ENCODE peak calls at places on chromosome 7, in seven cellular contexts. C, X, I, H, R, L and N are unnamed samples.

GRCh38 chr7:141674702-141675101 is 27.3 kb downstream of the DENND11 start:
- DNase-seq in R (no peak), H (no peak), C (no peak), L (no peak), X (no peak), I (no peak), N (peak; percentile 29)

GRCh38 chr7:38478404-38478803 is 152.8 kb downstream of the AMPH start:
- DNase-seq in X (no peak), L (no peak), I (no peak), R (no peak), C (peak; percentile 2), H (no peak), N (no peak)

GRCh38 chr7:26091933-26092332 is 60.1 kb upstream of the NFE2L3 start:
- DNase-seq in R (no peak), H (no peak), L (no peak), X (no peak), I (no peak), C (peak; percentile 40), N (no peak)

GRCh38 chr7:2521952-2522591 is 2.5 kb downstream of the LFNG start:
- DNase-seq in L (no peak), R (peak; percentile 68), X (peak; percentile 74), H (no peak), C (peak; percentile 51), I (no peak), N (no peak)

GRCh38 chr7:75056476-75056875 is 17.1 kb downstream of the RCC1L start:
- DNase-seq in L (no peak), I (no peak), C (no peak), H (no peak), R (no peak), X (no peak), N (no peak)

GRCh38 chr7:41579961-41580935 is 122.6 kb downstream of the INHBA start:
- DNase-seq in R (no peak), H (no peak), L (no peak), X (no peak), C (peak; percentile 38), I (peak; percentile 98), N (no peak)

GRCh38 chr7:7695418-7695817 is 23.0 kb downstream of the RPA3 start:
- DNase-seq in C (no peak), L (no peak), X (no peak), I (no peak), H (no peak), R (no peak), N (no peak)

GRCh38 chr7:73970801-73971229 is 57.2 kb upstream of the ELN start:
- DNase-seq in I (no peak), H (no peak), R (no peak), L (peak; percentile 80), C (no peak), X (peak; percentile 35), N (no peak)

GRCh38 chr7:97006951-97007861 is 1.9 kb downstream of the DLX6 start:
- DNase-seq in H (no peak), R (no peak), C (no peak), X (no peak), L (no peak), I (no peak), N (no peak)

GRCh38 chr7:30679664-30680063 is 2.6 kb downstream of the CRHR2 start:
- DNase-seq in C (no peak), X (no peak), I (no peak), H (no peak), L (no peak), R (no peak), N (no peak)

GRCh38 chr7:101891936-101892640 is 74.7 kb downstream of the CUX1 start:
- DNase-seq in R (no peak), I (no peak), L (no peak), H (no peak), C (peak; percentile 74), X (peak; percentile 30), N (no peak)

GRCh38 chr7:80591654-80592053 is 46.8 kb upstream of the CD36 start:
- DNase-seq in X (no peak), L (no peak), I (no peak), H (no peak), R (no peak), C (no peak), N (no peak)

GRCh38 chr7:20542594-20542993 is 72.9 kb upstream of the ABCB5 start:
- DNase-seq in C (no peak), L (no peak), H (no peak), I (no peak), R (no peak), X (no peak), N (no peak)

GRCh38 chr7:154990964-154991514 is 11.9 kb downstream of the PAXIP1 start:
- DNase-seq in R (no peak), H (no peak), C (no peak), X (no peak), L (no peak), I (no peak), N (no peak)

GRCh38 chr7:36863901-36864701 is 139.8 kb upstream of the AOAH start:
- DNase-seq in L (no peak), X (no peak), H (peak; percentile 56), R (no peak), I (no peak), C (no peak), N (no peak)

GRCh38 chr7:31788445-31788844 is 101.4 kb downstream of the PPP1R17 start:
- DNase-seq in H (no peak), X (no peak), C (no peak), L (no peak), I (no peak), R (no peak), N (no peak)

GRCh38 chr7:51344406-51344805 is 27.8 kb upstream of the COBL start:
- DNase-seq in I (no peak), L (no peak), C (no peak), R (no peak), X (no peak), H (peak; percentile 25), N (no peak)

GRCh38 chr7:68324621-68325020 is 1273.7 kb upstream of the AUTS2 start:
- DNase-seq in I (no peak), L (no peak), C (no peak), R (no peak), H (no peak), X (no peak), N (no peak)

GRCh38 chr7:37281368-37282092 is 167.1 kb downstream of the ELMO1 start:
- DNase-seq in I (no peak), X (no peak), C (no peak), L (no peak), H (no peak), R (no peak), N (no peak)

GRCh38 chr7:135620980-135621850 is 41.1 kb upstream of the STMP1 start:
- DNase-seq in X (no peak), C (peak; percentile 75), H (peak; percentile 72), R (peak; percentile 21), I (peak; percentile 82), L (no peak), N (peak; percentile 35)

GRCh38 chr7:75854233-75854632 is 24.6 kb upstream of the RHBDD2 start:
- DNase-seq in H (no peak), R (no peak), X (peak; percentile 55), L (no peak), I (no peak), C (no peak), N (no peak)

GRCh38 chr7:98240961-98241673 is 10.9 kb downstream of the TECPR1 start:
- DNase-seq in I (no peak), L (peak; percentile 75), R (no peak), X (no peak), C (peak; percentile 51), H (peak; percentile 70), N (no peak)

DNA sequence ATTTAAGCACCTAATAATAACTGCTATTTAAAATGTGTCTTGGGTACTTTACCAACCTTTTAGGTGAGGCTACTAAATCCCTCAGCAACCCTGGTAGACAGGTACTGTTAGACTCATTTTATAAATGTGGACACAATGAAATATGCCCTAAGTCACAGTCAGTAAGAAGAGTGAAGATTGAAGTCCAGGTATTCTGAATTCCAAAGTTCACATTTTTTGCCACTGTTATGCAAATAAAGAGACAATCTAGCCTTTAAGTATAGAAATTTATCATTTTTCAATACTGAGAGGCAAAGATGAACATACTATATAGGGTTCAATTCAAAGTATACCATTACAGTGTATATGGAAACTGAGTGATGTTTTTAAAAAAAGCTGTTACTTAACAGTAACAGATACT is 102.7 kb downstream of the LMBR1 start:
- DNase-seq in R (no peak), H (no peak), C (no peak), L (no peak), I (no peak), X (no peak), N (no peak)
- H3K9me3 ChIP-seq in R (no peaks in the 10 kb centered on the region), H (no peaks in the 10 kb centered on the region), C (no peaks in the 10 kb centered on the region), L (no peaks in the 10 kb centered on the region), I (no peaks in the 10 kb centered on the region), X (no peaks in the 10 kb centered on the region), N (no peaks in the 10 kb centered on the region)

DNA sequence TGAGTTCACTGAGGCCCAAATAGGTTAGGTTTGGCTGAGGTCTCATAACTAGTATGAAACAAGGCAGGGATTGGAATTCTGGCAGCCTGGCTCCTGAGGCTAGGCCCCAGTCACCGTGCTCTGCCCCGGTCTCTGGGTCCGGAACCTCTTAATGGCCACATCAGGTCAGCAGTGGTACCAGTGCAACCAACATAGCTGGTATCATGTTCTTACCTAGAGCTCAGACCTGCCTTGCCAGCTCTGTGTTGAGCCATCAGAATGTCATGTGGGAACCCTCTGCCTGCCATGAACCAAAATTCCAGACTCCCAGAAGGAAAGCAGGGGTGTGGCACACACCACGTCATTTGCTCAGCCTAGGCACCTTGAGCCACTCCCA is 56.5 kb downstream of the ZNF467 start:
- DNase-seq in C (no peak), R (no peak), H (no peak), I (no peak), L (no peak), X (no peak), N (no peak)
- H3K27ac ChIP-seq in C (no peak overlapping the region), R (peak overlapping the region; percentile 85), H (peak overlapping the region; percentile 40), I (no peak overlapping the region), L (no peak overlapping the region), X (no peak overlapping the region), N (no peak overlapping the region)

GRCh38 chr7:64628192-64628591 is 37.7 kb upstream of the ZNF107 start:
- DNase-seq in H (no peak), C (no peak), R (no peak), X (no peak), L (no peak), I (no peak), N (no peak)
- H3K9me3 ChIP-seq in H (no peaks in the 10 kb centered on the region), C (peaks cover 12% of the 10 kb centered on the region), R (no peaks in the 10 kb centered on the region), X (no peaks in the 10 kb centered on the region), L (no peaks in the 10 kb centered on the region), I (peaks cover 4% of the 10 kb centered on the region), N (peaks cover 12% of the 10 kb centered on the region)

DNA sequence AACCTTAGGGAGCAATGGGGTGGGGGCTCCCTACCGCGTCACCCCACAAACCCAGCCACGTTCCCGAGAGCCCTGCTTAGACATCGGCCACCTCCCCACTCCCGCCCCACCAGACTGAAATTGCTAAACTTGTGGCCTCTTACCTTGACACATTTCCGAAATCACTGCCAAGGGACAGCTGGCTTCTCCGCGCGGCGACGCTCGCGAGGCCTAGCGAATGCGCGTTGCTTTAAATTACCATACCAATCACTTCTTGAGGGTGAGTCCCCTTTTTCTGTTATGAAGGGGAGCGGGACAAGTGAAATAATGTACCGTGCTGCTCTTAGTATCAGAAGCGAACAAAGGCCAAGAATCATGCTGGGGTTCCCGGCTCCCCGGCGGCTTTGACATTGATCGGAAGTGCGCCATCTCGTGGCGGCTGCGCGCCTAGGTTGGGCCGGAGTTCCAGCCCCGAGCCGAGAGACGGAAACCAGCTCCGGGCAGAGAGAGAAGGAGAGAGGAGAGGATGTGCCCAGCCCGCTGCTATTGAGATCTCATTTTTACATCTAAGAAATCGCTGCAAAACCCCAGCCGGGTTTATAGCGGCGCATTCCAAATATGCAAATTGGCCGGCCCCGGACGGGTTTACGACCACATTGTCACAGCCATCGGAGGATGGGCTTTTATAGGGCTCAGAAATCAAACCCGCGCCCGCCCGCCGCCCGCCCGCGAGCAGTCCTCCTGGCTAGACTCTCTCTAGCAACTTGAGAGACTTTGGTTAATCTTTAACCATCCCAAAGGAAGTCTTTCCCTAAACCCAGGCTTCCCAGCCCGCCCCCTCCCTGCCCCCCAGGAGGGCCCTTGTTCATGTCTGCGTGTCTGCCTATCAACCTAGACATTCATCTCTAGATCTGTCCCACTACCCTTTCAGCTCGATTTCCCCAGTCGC is 5.3 kb downstream of the HOXA11 start:
- DNase-seq in I (peak; percentile 94), H (peak; percentile 63), X (peak; percentile 76), R (no peak), C (peak; percentile 85), L (peak; percentile 94), N (no peak)
- H3K27ac ChIP-seq in I (peak overlapping the region; percentile 93), H (no peak overlapping the region), X (no peak overlapping the region), R (no peak overlapping the region), C (peak overlapping the region; percentile 87), L (no peak overlapping the region), N (no peak overlapping the region)